ENCODE peak calls at places on chromosomes 3 and 15, in seven cellular contexts. R is HepG2, W is GM23248, X is mammary epithelial cell, U is fibroblast of lung, S is HCT116, D is MM.1S. O is an unnamed sample.

GRCh38 chr3:66400381-66401156 is 100.3 kb downstream of the LRIG1 start:
- DNase-seq in R (no peak), W (no peak), X (no peak), U (peak; percentile 36), S (no peak), D (no peak), O (no peak)

GRCh38 chr15:75215107-75216004 is 13.7 kb downstream of the C15orf39 start:
- DNase-seq in R (no peak), W (no peak), X (no peak), U (no peak), S (no peak), D (no peak), O (no peak)

GRCh38 chr3:122902326-122902725 is 107.5 kb downstream of the SLC49A4 start:
- DNase-seq in R (no peak), W (no peak), X (peak; percentile 76), U (no peak), S (no peak), D (no peak), O (peak; percentile 45)

GRCh38 chr15:49169880-49170597 is at the start of gene GALK2:
- DNase-seq in R (peak; percentile 84), W (peak; percentile 94), X (peak; percentile 89), U (peak; percentile 86), S (peak; percentile 75), D (peak; percentile 90), O (peak; percentile 85)

GRCh38 chr3:15955968-15956367 is 158.2 kb upstream of the ANKRD28 start:
- DNase-seq in R (no peak), W (peak; percentile 21), X (no peak), U (no peak), S (no peak), D (no peak), O (no peak)

GRCh38 chr3:16896094-16896627 is 11.4 kb downstream of the PLCL2 start:
- DNase-seq in R (no peak), W (no peak), X (no peak), U (no peak), S (no peak), D (no peak), O (no peak)

GRCh38 chr15:47422901-47423300 is 294.4 kb upstream of the SEMA6D start:
- DNase-seq in R (no peak), W (peak; percentile 25), X (peak; percentile 26), U (peak; percentile 20), S (no peak), D (no peak), O (peak; percentile 19)

GRCh38 chr3:152069871-152070270 is 196.4 kb downstream of the SUCNR1 start:
- DNase-seq in R (no peak), W (no peak), X (peak; percentile 83), U (peak; percentile 58), S (no peak), D (no peak), O (peak; percentile 84)

GRCh38 chr3:31014317-31015040 is 120.0 kb upstream of the GADL1 start:
- DNase-seq in R (no peak), W (peak; percentile 78), X (peak; percentile 80), U (peak; percentile 77), S (no peak), D (no peak), O (peak; percentile 92)

GRCh38 chr3:118817748-118818165 is 216.9 kb downstream of the IGSF11 start:
- DNase-seq in R (peak; percentile 48), W (peak; percentile 74), X (peak; percentile 42), U (peak; percentile 39), S (peak; percentile 56), D (peak; percentile 65), O (peak; percentile 85)

GRCh38 chr3:193922034-193922774 is 213.7 kb upstream of the HES1 start:
- DNase-seq in R (no peak), W (no peak), X (no peak), U (no peak), S (no peak), D (no peak), O (no peak)

GRCh38 chr15:90991587-90992285 is 2.6 kb downstream of the PRC1 start:
- DNase-seq in R (no peak), W (no peak), X (no peak), U (no peak), S (no peak), D (no peak), O (no peak)

DNA sequence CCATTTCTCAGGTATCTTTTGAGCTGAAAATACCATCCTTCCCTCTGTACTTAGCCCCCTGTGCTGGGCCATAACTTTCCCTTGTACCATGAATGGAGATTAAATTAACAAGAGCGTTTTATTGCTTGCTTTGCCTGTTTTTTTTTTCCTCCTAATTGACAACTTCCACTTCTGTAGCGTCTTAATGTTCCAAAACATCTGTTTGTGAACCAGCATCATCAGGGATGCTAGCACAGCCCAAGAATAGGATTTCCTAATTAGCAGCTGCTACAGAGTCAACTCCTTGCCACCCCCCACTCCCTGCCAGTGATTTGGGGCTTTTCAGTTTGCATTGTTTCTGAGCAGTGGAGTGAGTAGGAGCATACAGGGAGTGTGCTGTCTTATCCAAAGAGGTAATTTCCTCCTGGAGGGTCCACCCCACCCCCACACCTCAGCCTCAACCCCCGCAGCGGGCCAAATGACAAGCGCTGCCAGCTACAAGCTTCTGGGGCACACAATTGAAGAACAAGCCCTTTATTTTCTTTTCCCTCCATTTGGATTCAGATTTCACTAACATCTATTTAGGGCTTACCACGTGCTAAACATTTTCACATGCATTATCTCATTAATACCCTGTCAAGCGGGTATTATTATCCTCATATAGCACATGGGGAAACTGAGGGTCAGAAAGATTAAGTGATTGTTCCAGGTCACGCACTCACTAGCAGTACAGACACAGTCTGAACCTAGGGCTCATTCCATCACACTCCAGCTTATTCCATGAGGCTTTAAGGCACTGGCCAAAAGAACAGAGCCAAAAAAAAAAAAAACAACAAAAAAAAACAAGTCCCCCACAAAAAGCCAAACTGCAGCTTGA is 16.5 kb downstream of the HEG1 start:
- DNase-seq in R (no peak), W (no peak), X (no peak), U (no peak), S (no peak), D (no peak), O (no peak)
- H3K9ac ChIP-seq in R (no peak overlapping the region), W (peak overlapping the region; percentile 21), X (no peak overlapping the region), U (no peak overlapping the region), S (no peak overlapping the region), D (no peak overlapping the region), O (no peak overlapping the region)

GRCh38 chr3:42216820-42217416 is 49.1 kb downstream of the CCK start:
- DNase-seq in R (no peak), W (peak; percentile 85), X (no peak), U (peak; percentile 17), S (no peak), D (no peak), O (no peak)

GRCh38 chr3:42216302-42216701 is 49.7 kb downstream of the CCK start:
- DNase-seq in R (no peak), W (no peak), X (no peak), U (no peak), S (no peak), D (peak; percentile 85), O (no peak)

GRCh38 chr3:42213417-42213816 is 52.6 kb downstream of the CCK start:
- DNase-seq in R (no peak), W (no peak), X (no peak), U (no peak), S (no peak), D (peak; percentile 21), O (no peak)

GRCh38 chr3:42214064-42214463 is 51.9 kb downstream of the CCK start:
- DNase-seq in R (no peak), W (no peak), X (no peak), U (no peak), S (no peak), D (peak; percentile 28), O (no peak)

DNA sequence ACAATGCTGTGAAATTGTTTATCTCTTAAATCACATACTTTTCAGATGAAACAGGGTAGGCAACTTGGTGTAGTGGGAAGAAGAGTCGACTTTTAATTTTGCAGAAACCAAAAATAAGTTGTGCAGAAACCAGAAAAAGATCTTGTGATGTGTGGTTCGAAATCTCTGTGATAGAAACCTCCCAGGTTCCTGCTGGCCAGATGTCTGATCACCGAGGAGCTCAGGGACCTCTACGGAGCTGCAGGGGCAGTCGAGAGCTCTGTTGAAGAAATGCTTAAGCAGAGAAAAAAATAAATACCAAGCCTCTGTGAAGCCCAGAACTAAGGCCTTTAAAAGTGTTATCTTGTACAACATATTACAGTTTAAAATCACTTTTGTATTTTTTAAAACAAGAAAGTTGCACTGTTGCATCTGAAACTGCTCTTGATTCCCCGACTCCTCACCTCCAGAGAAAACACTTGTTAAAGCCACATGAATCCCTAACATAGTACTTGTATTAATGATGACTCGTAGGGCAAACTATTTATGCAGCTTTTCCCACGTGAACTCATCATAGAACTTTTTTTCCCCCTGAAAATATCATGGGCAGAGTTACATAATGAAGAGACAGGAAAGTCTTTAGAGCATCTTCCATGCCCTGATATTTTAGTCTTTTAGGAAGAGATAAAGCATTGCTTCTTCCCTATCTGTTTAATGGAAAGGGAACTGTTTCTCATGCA is 51.3 kb downstream of the CCK start:
- DNase-seq in R (no peak), W (peak; percentile 75), X (peak; percentile 25), U (peak; percentile 33), S (no peak), D (peak; percentile 80), O (peak; percentile 44)
- H2AFZ ChIP-seq in R (no peak overlapping the region), W (no peak overlapping the region), X (no peak overlapping the region), U (no peak overlapping the region), S (no peak overlapping the region), D (no peak overlapping the region), O (no peak overlapping the region)

DNA sequence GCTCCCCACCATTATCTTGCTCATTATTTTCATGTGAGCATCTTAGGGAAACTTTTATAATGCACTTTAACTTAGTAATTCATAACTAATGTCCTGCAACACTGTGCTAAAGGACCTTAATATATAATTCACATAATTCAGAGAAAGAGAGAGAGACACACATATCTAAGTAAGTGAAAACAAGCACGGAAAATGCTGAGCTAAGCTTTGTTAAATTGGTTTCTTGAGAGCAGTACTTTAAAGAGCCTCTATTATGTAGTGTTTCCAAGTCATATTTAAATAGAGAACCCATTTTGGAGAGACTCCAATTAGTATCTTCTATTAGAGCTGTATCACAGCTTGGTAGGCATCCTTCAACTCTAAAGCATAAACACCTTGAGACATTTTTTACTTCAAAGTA is 354.1 kb upstream of the SOX14 start:
- DNase-seq in R (no peak), W (no peak), X (no peak), U (no peak), S (no peak), D (no peak), O (no peak)
- H3K4me2 ChIP-seq in R (no peak overlapping the region), W (no peak overlapping the region), X (no peak overlapping the region), U (no peak overlapping the region), S (no peak overlapping the region), D (no peak overlapping the region), O (no peak overlapping the region)

DNA sequence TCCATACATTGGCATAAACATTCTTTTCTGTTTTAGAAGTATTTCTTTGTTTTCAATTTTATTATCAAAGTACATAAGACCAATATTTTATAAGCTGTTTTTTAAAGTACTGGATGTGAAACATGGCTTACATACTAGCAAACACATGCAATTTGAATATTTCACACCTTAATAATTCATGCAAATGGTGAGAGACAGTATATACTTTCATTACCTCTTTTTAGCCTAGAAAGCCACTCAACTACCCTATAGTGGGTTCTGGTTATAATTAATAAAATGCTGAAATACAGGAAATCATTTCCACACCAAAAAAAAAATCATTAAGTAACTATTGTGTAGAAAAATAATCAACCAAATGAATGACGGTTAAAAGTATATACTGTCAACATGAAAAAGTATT is 38.5 kb upstream of the MELTF start:
- DNase-seq in R (no peak), W (no peak), X (no peak), U (no peak), S (no peak), D (no peak), O (no peak)
- H3K9ac ChIP-seq in R (no peak overlapping the region), W (no peak overlapping the region), X (no peak overlapping the region), U (no peak overlapping the region), S (no peak overlapping the region), D (no peak overlapping the region), O (no peak overlapping the region)